ENCODE peak calls at places on chromosomes 1 and 21, in nine cellular contexts. One of them, this sample, is unnamed.

GRCh38 chr1:54581621-54582035 is 33.6 kb downstream of the ACOT11 start:
- DNase-seq in NCI-H510A treated with DMSO at 0.1 percent for 48 hours: no peak
- DNase-seq in OCI-LY7: no peak
- DNase-seq in endothelial cell: no peak
- DNase-seq in adrenal gland: peak; percentile 99
- DNase-seq in stimulated activated naive B cell treated with anti-CD40 and anti-IgM and Interleukin-4, amounts not matched to agents 10 μg/mL and 1 μg/mL and 100 μg/mL, for 72 hours: no peak
- DNase-seq in iris pigment epithelial cell: peak; percentile 56
- DNase-seq in cardiac fibroblast: peak; percentile 63
- DNase-seq in activated T-helper 1 cell treated with anti-CD3 and anti-CD28 coated beads, Interleukin-2, amount 50 U/mL, for 16 hours: no peak
- DNase-seq in this sample: peak; percentile 88

GRCh38 chr1:177923441-177923840 is 46.4 kb downstream of the SEC16B start:
- DNase-seq in NCI-H510A treated with DMSO at 0.1 percent for 48 hours: no peak
- DNase-seq in activated T-helper 1 cell treated with anti-CD3 and anti-CD28 coated beads, Interleukin-2, amount 50 U/mL, for 16 hours: no peak
- DNase-seq in endothelial cell: no peak
- DNase-seq in OCI-LY7: no peak
- DNase-seq in adrenal gland: no peak
- DNase-seq in stimulated activated naive B cell treated with anti-CD40 and anti-IgM and Interleukin-4, amounts not matched to agents 10 μg/mL and 1 μg/mL and 100 μg/mL, for 72 hours: no peak
- DNase-seq in cardiac fibroblast: peak; percentile 3
- DNase-seq in iris pigment epithelial cell: no peak
- DNase-seq in this sample: no peak

GRCh38 chr1:180173952-180174351 is 19.3 kb downstream of the QSOX1 start:
- DNase-seq in stimulated activated naive B cell treated with anti-CD40 and anti-IgM and Interleukin-4, amounts not matched to agents 10 μg/mL and 1 μg/mL and 100 μg/mL, for 72 hours: no peak
- DNase-seq in adrenal gland: peak; percentile 92
- DNase-seq in OCI-LY7: no peak
- DNase-seq in activated T-helper 1 cell treated with anti-CD3 and anti-CD28 coated beads, Interleukin-2, amount 50 U/mL, for 16 hours: no peak
- DNase-seq in NCI-H510A treated with DMSO at 0.1 percent for 48 hours: no peak
- DNase-seq in iris pigment epithelial cell: no peak
- DNase-seq in cardiac fibroblast: peak; percentile 61
- DNase-seq in endothelial cell: no peak
- DNase-seq in this sample: no peak

GRCh38 chr1:212218065-212218464 is 67.1 kb upstream of the PPP2R5A start:
- DNase-seq in NCI-H510A treated with DMSO at 0.1 percent for 48 hours: no peak
- DNase-seq in activated T-helper 1 cell treated with anti-CD3 and anti-CD28 coated beads, Interleukin-2, amount 50 U/mL, for 16 hours: no peak
- DNase-seq in adrenal gland: no peak
- DNase-seq in endothelial cell: no peak
- DNase-seq in stimulated activated naive B cell treated with anti-CD40 and anti-IgM and Interleukin-4, amounts not matched to agents 10 μg/mL and 1 μg/mL and 100 μg/mL, for 72 hours: no peak
- DNase-seq in OCI-LY7: no peak
- DNase-seq in cardiac fibroblast: no peak
- DNase-seq in iris pigment epithelial cell: no peak
- DNase-seq in this sample: no peak

GRCh38 chr1:113250161-113250560 is 140.2 kb upstream of the MAGI3 start:
- DNase-seq in cardiac fibroblast: no peak
- DNase-seq in activated T-helper 1 cell treated with anti-CD3 and anti-CD28 coated beads, Interleukin-2, amount 50 U/mL, for 16 hours: no peak
- DNase-seq in adrenal gland: no peak
- DNase-seq in iris pigment epithelial cell: no peak
- DNase-seq in OCI-LY7: no peak
- DNase-seq in NCI-H510A treated with DMSO at 0.1 percent for 48 hours: no peak
- DNase-seq in stimulated activated naive B cell treated with anti-CD40 and anti-IgM and Interleukin-4, amounts not matched to agents 10 μg/mL and 1 μg/mL and 100 μg/mL, for 72 hours: no peak
- DNase-seq in endothelial cell: no peak
- DNase-seq in this sample: no peak

GRCh38 chr1:64474639-64475038 is 4.7 kb downstream of the CACHD1 start:
- DNase-seq in OCI-LY7: no peak
- DNase-seq in adrenal gland: peak; percentile 86
- DNase-seq in iris pigment epithelial cell: no peak
- DNase-seq in stimulated activated naive B cell treated with anti-CD40 and anti-IgM and Interleukin-4, amounts not matched to agents 10 μg/mL and 1 μg/mL and 100 μg/mL, for 72 hours: no peak
- DNase-seq in NCI-H510A treated with DMSO at 0.1 percent for 48 hours: no peak
- DNase-seq in activated T-helper 1 cell treated with anti-CD3 and anti-CD28 coated beads, Interleukin-2, amount 50 U/mL, for 16 hours: no peak
- DNase-seq in cardiac fibroblast: no peak
- DNase-seq in endothelial cell: no peak
- DNase-seq in this sample: no peak

GRCh38 chr1:40583980-40584379 is 52.5 kb downstream of the ZNF684 start:
- DNase-seq in activated T-helper 1 cell treated with anti-CD3 and anti-CD28 coated beads, Interleukin-2, amount 50 U/mL, for 16 hours: no peak
- DNase-seq in adrenal gland: no peak
- DNase-seq in OCI-LY7: no peak
- DNase-seq in endothelial cell: no peak
- DNase-seq in iris pigment epithelial cell: no peak
- DNase-seq in stimulated activated naive B cell treated with anti-CD40 and anti-IgM and Interleukin-4, amounts not matched to agents 10 μg/mL and 1 μg/mL and 100 μg/mL, for 72 hours: no peak
- DNase-seq in cardiac fibroblast: no peak
- DNase-seq in NCI-H510A treated with DMSO at 0.1 percent for 48 hours: no peak
- DNase-seq in this sample: no peak

GRCh38 chr1:86502721-86503430 is 34.1 kb downstream of the CLCA1 start:
- DNase-seq in endothelial cell: peak; percentile 27
- DNase-seq in activated T-helper 1 cell treated with anti-CD3 and anti-CD28 coated beads, Interleukin-2, amount 50 U/mL, for 16 hours: no peak
- DNase-seq in OCI-LY7: no peak
- DNase-seq in iris pigment epithelial cell: no peak
- DNase-seq in cardiac fibroblast: peak; percentile 34
- DNase-seq in stimulated activated naive B cell treated with anti-CD40 and anti-IgM and Interleukin-4, amounts not matched to agents 10 μg/mL and 1 μg/mL and 100 μg/mL, for 72 hours: no peak
- DNase-seq in adrenal gland: peak; percentile 60
- DNase-seq in NCI-H510A treated with DMSO at 0.1 percent for 48 hours: no peak
- DNase-seq in this sample: no peak

GRCh38 chr1:164578474-164579200 is 19.7 kb downstream of the PBX1 start:
- DNase-seq in NCI-H510A treated with DMSO at 0.1 percent for 48 hours: no peak
- DNase-seq in endothelial cell: no peak
- DNase-seq in adrenal gland: no peak
- DNase-seq in activated T-helper 1 cell treated with anti-CD3 and anti-CD28 coated beads, Interleukin-2, amount 50 U/mL, for 16 hours: no peak
- DNase-seq in iris pigment epithelial cell: no peak
- DNase-seq in OCI-LY7: no peak
- DNase-seq in cardiac fibroblast: no peak
- DNase-seq in stimulated activated naive B cell treated with anti-CD40 and anti-IgM and Interleukin-4, amounts not matched to agents 10 μg/mL and 1 μg/mL and 100 μg/mL, for 72 hours: no peak
- DNase-seq in this sample: no peak

GRCh38 chr1:204673217-204673608 is 12.3 kb downstream of the LRRN2 start:
- DNase-seq in stimulated activated naive B cell treated with anti-CD40 and anti-IgM and Interleukin-4, amounts not matched to agents 10 μg/mL and 1 μg/mL and 100 μg/mL, for 72 hours: no peak
- DNase-seq in cardiac fibroblast: no peak
- DNase-seq in endothelial cell: no peak
- DNase-seq in OCI-LY7: no peak
- DNase-seq in activated T-helper 1 cell treated with anti-CD3 and anti-CD28 coated beads, Interleukin-2, amount 50 U/mL, for 16 hours: no peak
- DNase-seq in iris pigment epithelial cell: no peak
- DNase-seq in adrenal gland: no peak
- DNase-seq in NCI-H510A treated with DMSO at 0.1 percent for 48 hours: no peak
- DNase-seq in this sample: no peak

GRCh38 chr21:39867198-39867650 is at the start of gene PCP4:
- DNase-seq in NCI-H510A treated with DMSO at 0.1 percent for 48 hours: peak; percentile 81
- DNase-seq in activated T-helper 1 cell treated with anti-CD3 and anti-CD28 coated beads, Interleukin-2, amount 50 U/mL, for 16 hours: no peak
- DNase-seq in adrenal gland: peak; percentile 49
- DNase-seq in endothelial cell: peak; percentile 71
- DNase-seq in OCI-LY7: peak; percentile 39
- DNase-seq in cardiac fibroblast: peak; percentile 27
- DNase-seq in iris pigment epithelial cell: peak; percentile 17
- DNase-seq in stimulated activated naive B cell treated with anti-CD40 and anti-IgM and Interleukin-4, amounts not matched to agents 10 μg/mL and 1 μg/mL and 100 μg/mL, for 72 hours: peak; percentile 28
- DNase-seq in this sample: no peak

GRCh38 chr1:10796029-10796944 is at the start of gene CASZ1:
- DNase-seq in NCI-H510A treated with DMSO at 0.1 percent for 48 hours: peak; percentile 100
- DNase-seq in activated T-helper 1 cell treated with anti-CD3 and anti-CD28 coated beads, Interleukin-2, amount 50 U/mL, for 16 hours: no peak
- DNase-seq in endothelial cell: peak; percentile 89
- DNase-seq in cardiac fibroblast: peak; percentile 88
- DNase-seq in stimulated activated naive B cell treated with anti-CD40 and anti-IgM and Interleukin-4, amounts not matched to agents 10 μg/mL and 1 μg/mL and 100 μg/mL, for 72 hours: no peak
- DNase-seq in iris pigment epithelial cell: peak; percentile 88
- DNase-seq in adrenal gland: peak; percentile 82
- DNase-seq in OCI-LY7: no peak
- DNase-seq in this sample: peak; percentile 99

GRCh38 chr1:214838351-214838750 is 235.4 kb downstream of the CENPF start:
- DNase-seq in endothelial cell: no peak
- DNase-seq in OCI-LY7: no peak
- DNase-seq in activated T-helper 1 cell treated with anti-CD3 and anti-CD28 coated beads, Interleukin-2, amount 50 U/mL, for 16 hours: no peak
- DNase-seq in NCI-H510A treated with DMSO at 0.1 percent for 48 hours: no peak
- DNase-seq in stimulated activated naive B cell treated with anti-CD40 and anti-IgM and Interleukin-4, amounts not matched to agents 10 μg/mL and 1 μg/mL and 100 μg/mL, for 72 hours: no peak
- DNase-seq in adrenal gland: no peak
- DNase-seq in iris pigment epithelial cell: peak; percentile 71
- DNase-seq in cardiac fibroblast: peak; percentile 65
- DNase-seq in this sample: peak; percentile 26

GRCh38 chr1:94325379-94326302 is 88.3 kb upstream of the ARHGAP29 start:
- DNase-seq in OCI-LY7: no peak
- DNase-seq in activated T-helper 1 cell treated with anti-CD3 and anti-CD28 coated beads, Interleukin-2, amount 50 U/mL, for 16 hours: no peak
- DNase-seq in iris pigment epithelial cell: peak; percentile 99
- DNase-seq in NCI-H510A treated with DMSO at 0.1 percent for 48 hours: no peak
- DNase-seq in stimulated activated naive B cell treated with anti-CD40 and anti-IgM and Interleukin-4, amounts not matched to agents 10 μg/mL and 1 μg/mL and 100 μg/mL, for 72 hours: no peak
- DNase-seq in adrenal gland: no peak
- DNase-seq in cardiac fibroblast: peak; percentile 99
- DNase-seq in endothelial cell: no peak
- DNase-seq in this sample: peak; percentile 65

GRCh38 chr1:160261526-160261877 is 847 bp downstream of the DCAF8 start:
- DNase-seq in iris pigment epithelial cell: peak; percentile 94
- DNase-seq in activated T-helper 1 cell treated with anti-CD3 and anti-CD28 coated beads, Interleukin-2, amount 50 U/mL, for 16 hours: peak; percentile 35
- DNase-seq in OCI-LY7: peak; percentile 24
- DNase-seq in cardiac fibroblast: peak; percentile 89
- DNase-seq in NCI-H510A treated with DMSO at 0.1 percent for 48 hours: peak; percentile 50
- DNase-seq in stimulated activated naive B cell treated with anti-CD40 and anti-IgM and Interleukin-4, amounts not matched to agents 10 μg/mL and 1 μg/mL and 100 μg/mL, for 72 hours: peak; percentile 43
- DNase-seq in endothelial cell: no peak
- DNase-seq in adrenal gland: peak; percentile 53
- DNase-seq in this sample: peak; percentile 78

GRCh38 chr1:65793359-65793732 is 651 bp downstream of the PDE4B start:
- DNase-seq in cardiac fibroblast: peak; percentile 9
- DNase-seq in NCI-H510A treated with DMSO at 0.1 percent for 48 hours: peak; percentile 45
- DNase-seq in endothelial cell: no peak
- DNase-seq in stimulated activated naive B cell treated with anti-CD40 and anti-IgM and Interleukin-4, amounts not matched to agents 10 μg/mL and 1 μg/mL and 100 μg/mL, for 72 hours: no peak
- DNase-seq in iris pigment epithelial cell: peak; percentile 3
- DNase-seq in OCI-LY7: no peak
- DNase-seq in activated T-helper 1 cell treated with anti-CD3 and anti-CD28 coated beads, Interleukin-2, amount 50 U/mL, for 16 hours: no peak
- DNase-seq in adrenal gland: no peak
- DNase-seq in this sample: peak; percentile 18

GRCh38 chr1:177872563-177872900 is 97.3 kb downstream of the SEC16B start:
- DNase-seq in iris pigment epithelial cell: peak; percentile 36
- DNase-seq in OCI-LY7: no peak
- DNase-seq in cardiac fibroblast: peak; percentile 26
- DNase-seq in endothelial cell: no peak
- DNase-seq in adrenal gland: no peak
- DNase-seq in stimulated activated naive B cell treated with anti-CD40 and anti-IgM and Interleukin-4, amounts not matched to agents 10 μg/mL and 1 μg/mL and 100 μg/mL, for 72 hours: no peak
- DNase-seq in activated T-helper 1 cell treated with anti-CD3 and anti-CD28 coated beads, Interleukin-2, amount 50 U/mL, for 16 hours: no peak
- DNase-seq in NCI-H510A treated with DMSO at 0.1 percent for 48 hours: peak; percentile 84
- DNase-seq in this sample: no peak

GRCh38 chr1:76269175-76269574 is 194.6 kb downstream of the ST6GALNAC3 start:
- DNase-seq in stimulated activated naive B cell treated with anti-CD40 and anti-IgM and Interleukin-4, amounts not matched to agents 10 μg/mL and 1 μg/mL and 100 μg/mL, for 72 hours: no peak
- DNase-seq in NCI-H510A treated with DMSO at 0.1 percent for 48 hours: peak; percentile 42
- DNase-seq in iris pigment epithelial cell: peak; percentile 63
- DNase-seq in endothelial cell: no peak
- DNase-seq in cardiac fibroblast: peak; percentile 36
- DNase-seq in activated T-helper 1 cell treated with anti-CD3 and anti-CD28 coated beads, Interleukin-2, amount 50 U/mL, for 16 hours: no peak
- DNase-seq in adrenal gland: peak; percentile 37
- DNase-seq in OCI-LY7: no peak
- DNase-seq in this sample: no peak